ENCODE peak calls at places on chromosome 17, in eight cellular contexts. B is stimulated activated CD4-positive, alpha-beta T cell treated with anti-CD3 and anti-CD28 coated beads, Interleukin-12 subunit alpha, Interleukin-12 subunit beta, amount 100 ng/mL, for 4 hours; Z is NCI-H2081; X is amygdala; T is ureter; Q is head of caudate nucleus; V is astrocyte of the spinal cord; G is cardiac muscle cell. C is an unnamed sample.

GRCh38 chr17:37844158-37844976 is 79.8 kb upstream of the TBC1D3K start:
- DNase-seq in B (peak), Z (no peak), X (no peak), T (peak), Q (peak), V (peak), G (peak), C (no peak)

GRCh38 chr17:74513987-74514631 is 17.2 kb downstream of the CD300LB start:
- DNase-seq in B (no peak), Z (no peak), X (no peak), T (peak), Q (no peak), V (peak), G (peak), C (no peak)

GRCh38 chr17:38559025-38559879 is 46.5 kb downstream of the SRCIN1 start:
- DNase-seq in B (peak), Z (peak), X (peak), T (peak), Q (peak), V (no peak), G (peak), C (peak)

GRCh38 chr17:38871247-38871991 is 1.6 kb downstream of the LASP1 start:
- DNase-seq in B (peak), Z (no peak), X (no peak), T (peak), Q (no peak), V (peak), G (peak), C (no peak)

GRCh38 chr17:41967141-41967920 is 736 bp downstream of the CNP start:
- DNase-seq in B (peak), Z (no peak), X (peak), T (no peak), Q (peak), V (no peak), G (no peak), C (no peak)

GRCh38 chr17:45342871-45343526 is 26.2 kb upstream of the MAP3K14 start:
- DNase-seq in B (no peak), Z (no peak), X (no peak), T (no peak), Q (no peak), V (no peak), G (no peak), C (no peak)

GRCh38 chr17:45983614-45984310 is 15.3 kb upstream of the STH start:
- DNase-seq in B (no peak), Z (no peak), X (no peak), T (no peak), Q (no peak), V (no peak), G (no peak), C (no peak)

GRCh38 chr17:4087911-4088693 is 54.7 kb downstream of the ZZEF1 start:
- DNase-seq in B (no peak), Z (no peak), X (no peak), T (no peak), Q (no peak), V (peak), G (peak), C (no peak)

GRCh38 chr17:28726396-28726911 is 421 bp upstream of the TLCD1 start:
- DNase-seq in B (peak), Z (no peak), X (no peak), T (peak), Q (no peak), V (peak), G (peak), C (peak)

GRCh38 chr17:76077582-76078110 is 1.3 kb upstream of the ZACN start:
- DNase-seq in B (no peak), Z (no peak), X (no peak), T (no peak), Q (no peak), V (no peak), G (no peak), C (no peak)

GRCh38 chr17:38867179-38867994 is 2.5 kb upstream of the LASP1 start:
- DNase-seq in B (peak), Z (peak), X (peak), T (peak), Q (peak), V (peak), G (peak), C (peak)

GRCh38 chr17:35079547-35079946 is 16.0 kb upstream of the RFFL start:
- DNase-seq in B (no peak), Z (no peak), X (no peak), T (no peak), Q (no peak), V (no peak), G (no peak), C (no peak)

GRCh38 chr17:15981208-15981607 is 18.3 kb downstream of the ZSWIM7 start:
- DNase-seq in B (no peak), Z (no peak), X (no peak), T (no peak), Q (no peak), V (no peak), G (no peak), C (no peak)